ENCODE peak calls at places on chromosomes 6 and 20, in six cellular contexts. One of them, this sample, is unnamed.

GRCh38 chr20:39810269-39810668 is 848.1 kb downstream of the DHX35 start:
- DNase-seq in kidney tubule cell: no peak
- DNase-seq in T-helper 1 cell: no peak
- DNase-seq in activated CD4-positive, alpha-beta T cell treated with anti-CD3 and anti-CD28 coated beads, Interleukin-2, amount 10 ng/mL, durations not matched to agents 7 days and 5 days: no peak
- DNase-seq in anterior cingulate cortex: no peak
- DNase-seq in GM12864: no peak
- DNase-seq in this sample: no peak

GRCh38 chr20:1800777-1801176 is 94.4 kb upstream of the SIRPA start:
- DNase-seq in kidney tubule cell: peak
- DNase-seq in T-helper 1 cell: no peak
- DNase-seq in activated CD4-positive, alpha-beta T cell treated with anti-CD3 and anti-CD28 coated beads, Interleukin-2, amount 10 ng/mL, durations not matched to agents 7 days and 5 days: no peak
- DNase-seq in anterior cingulate cortex: no peak
- DNase-seq in GM12864: no peak
- DNase-seq in this sample: no peak

GRCh38 chr6:151958332-151958731 is 150.8 kb downstream of the ESR1 start:
- DNase-seq in kidney tubule cell: peak
- DNase-seq in T-helper 1 cell: no peak
- DNase-seq in activated CD4-positive, alpha-beta T cell treated with anti-CD3 and anti-CD28 coated beads, Interleukin-2, amount 10 ng/mL, durations not matched to agents 7 days and 5 days: no peak
- DNase-seq in anterior cingulate cortex: no peak
- DNase-seq in GM12864: no peak
- DNase-seq in this sample: no peak

GRCh38 chr6:47621838-47622449 is 76.4 kb upstream of the ADGRF4 start:
- DNase-seq in kidney tubule cell: no peak
- DNase-seq in T-helper 1 cell: no peak
- DNase-seq in activated CD4-positive, alpha-beta T cell treated with anti-CD3 and anti-CD28 coated beads, Interleukin-2, amount 10 ng/mL, durations not matched to agents 7 days and 5 days: no peak
- DNase-seq in anterior cingulate cortex: no peak
- DNase-seq in GM12864: no peak
- DNase-seq in this sample: no peak

GRCh38 chr6:93498713-93499112 is 79.4 kb upstream of the EPHA7 start:
- DNase-seq in kidney tubule cell: no peak
- DNase-seq in T-helper 1 cell: no peak
- DNase-seq in activated CD4-positive, alpha-beta T cell treated with anti-CD3 and anti-CD28 coated beads, Interleukin-2, amount 10 ng/mL, durations not matched to agents 7 days and 5 days: no peak
- DNase-seq in anterior cingulate cortex: no peak
- DNase-seq in GM12864: no peak
- DNase-seq in this sample: no peak

GRCh38 chr20:32190608-32191415 is 16.7 kb downstream of the PLAGL2 start:
- DNase-seq in kidney tubule cell: no peak
- DNase-seq in T-helper 1 cell: no peak
- DNase-seq in activated CD4-positive, alpha-beta T cell treated with anti-CD3 and anti-CD28 coated beads, Interleukin-2, amount 10 ng/mL, durations not matched to agents 7 days and 5 days: no peak
- DNase-seq in anterior cingulate cortex: no peak
- DNase-seq in GM12864: no peak
- DNase-seq in this sample: no peak

GRCh38 chr6:145722190-145722589 is 13.1 kb downstream of the EPM2A start:
- DNase-seq in kidney tubule cell: no peak
- DNase-seq in T-helper 1 cell: no peak
- DNase-seq in activated CD4-positive, alpha-beta T cell treated with anti-CD3 and anti-CD28 coated beads, Interleukin-2, amount 10 ng/mL, durations not matched to agents 7 days and 5 days: no peak
- DNase-seq in anterior cingulate cortex: no peak
- DNase-seq in GM12864: no peak
- DNase-seq in this sample: no peak

GRCh38 chr6:26032387-26033131 is 54.7 kb upstream of the HFE start:
- DNase-seq in kidney tubule cell: peak
- DNase-seq in T-helper 1 cell: no peak
- DNase-seq in activated CD4-positive, alpha-beta T cell treated with anti-CD3 and anti-CD28 coated beads, Interleukin-2, amount 10 ng/mL, durations not matched to agents 7 days and 5 days: peak
- DNase-seq in anterior cingulate cortex: no peak
- DNase-seq in GM12864: no peak
- DNase-seq in this sample: peak

GRCh38 chr20:52303281-52303950 is 111.8 kb upstream of the ZFP64 start:
- DNase-seq in kidney tubule cell: no peak
- DNase-seq in T-helper 1 cell: no peak
- DNase-seq in activated CD4-positive, alpha-beta T cell treated with anti-CD3 and anti-CD28 coated beads, Interleukin-2, amount 10 ng/mL, durations not matched to agents 7 days and 5 days: no peak
- DNase-seq in anterior cingulate cortex: no peak
- DNase-seq in GM12864: no peak
- DNase-seq in this sample: no peak

GRCh38 chr6:140480852-140481251 is 1106.4 kb upstream of the CITED2 start:
- DNase-seq in kidney tubule cell: no peak
- DNase-seq in T-helper 1 cell: no peak
- DNase-seq in activated CD4-positive, alpha-beta T cell treated with anti-CD3 and anti-CD28 coated beads, Interleukin-2, amount 10 ng/mL, durations not matched to agents 7 days and 5 days: no peak
- DNase-seq in anterior cingulate cortex: no peak
- DNase-seq in GM12864: no peak
- DNase-seq in this sample: no peak

GRCh38 chr6:20137837-20138236 is 74.4 kb downstream of the MBOAT1 start:
- DNase-seq in kidney tubule cell: no peak
- DNase-seq in T-helper 1 cell: no peak
- DNase-seq in activated CD4-positive, alpha-beta T cell treated with anti-CD3 and anti-CD28 coated beads, Interleukin-2, amount 10 ng/mL, durations not matched to agents 7 days and 5 days: no peak
- DNase-seq in anterior cingulate cortex: no peak
- DNase-seq in GM12864: no peak
- DNase-seq in this sample: no peak

GRCh38 chr6:52672422-52673025 is 1.6 kb downstream of the TMEM14A start:
- DNase-seq in kidney tubule cell: peak
- DNase-seq in T-helper 1 cell: no peak
- DNase-seq in activated CD4-positive, alpha-beta T cell treated with anti-CD3 and anti-CD28 coated beads, Interleukin-2, amount 10 ng/mL, durations not matched to agents 7 days and 5 days: no peak
- DNase-seq in anterior cingulate cortex: no peak
- DNase-seq in GM12864: no peak
- DNase-seq in this sample: no peak

GRCh38 chr6:65927141-65927540 is 220.1 kb upstream of the EYS start:
- DNase-seq in kidney tubule cell: no peak
- DNase-seq in T-helper 1 cell: no peak
- DNase-seq in activated CD4-positive, alpha-beta T cell treated with anti-CD3 and anti-CD28 coated beads, Interleukin-2, amount 10 ng/mL, durations not matched to agents 7 days and 5 days: no peak
- DNase-seq in anterior cingulate cortex: no peak
- DNase-seq in GM12864: no peak
- DNase-seq in this sample: no peak

GRCh38 chr20:53707341-53708102 is 113.9 kb upstream of the ZNF217 start:
- DNase-seq in kidney tubule cell: peak
- DNase-seq in T-helper 1 cell: no peak
- DNase-seq in activated CD4-positive, alpha-beta T cell treated with anti-CD3 and anti-CD28 coated beads, Interleukin-2, amount 10 ng/mL, durations not matched to agents 7 days and 5 days: no peak
- DNase-seq in anterior cingulate cortex: no peak
- DNase-seq in GM12864: peak
- DNase-seq in this sample: no peak

GRCh38 chr6:97669191-97669651 is 386.2 kb upstream of the MMS22L start:
- DNase-seq in kidney tubule cell: peak
- DNase-seq in T-helper 1 cell: no peak
- DNase-seq in activated CD4-positive, alpha-beta T cell treated with anti-CD3 and anti-CD28 coated beads, Interleukin-2, amount 10 ng/mL, durations not matched to agents 7 days and 5 days: no peak
- DNase-seq in anterior cingulate cortex: peak
- DNase-seq in GM12864: peak
- DNase-seq in this sample: no peak

This sample was measured in DND-41.